ENCODE peak calls at places on chromosome 17, in six cellular contexts. One of them, this sample, is unnamed.

GRCh38 chr17:70947636-70948565 is 778.6 kb downstream of the KCNJ2 start:
- DNase-seq in IMR-90: no peak
- DNase-seq in tibial artery: no peak
- DNase-seq in spleen: no peak
- DNase-seq in transverse colon: no peak
- DNase-seq in psoas muscle: no peak
- DNase-seq in this sample: no peak

GRCh38 chr17:4908711-4909496 is 6.0 kb upstream of the CHRNE start:
- DNase-seq in tibial artery: peak
- DNase-seq in IMR-90: peak
- DNase-seq in spleen: peak
- DNase-seq in transverse colon: peak
- DNase-seq in psoas muscle: peak
- DNase-seq in this sample: peak

GRCh38 chr17:82091264-82092066 is 6.6 kb downstream of the FASN start:
- DNase-seq in IMR-90: no peak
- DNase-seq in spleen: no peak
- DNase-seq in psoas muscle: peak
- DNase-seq in tibial artery: no peak
- DNase-seq in transverse colon: no peak
- DNase-seq in this sample: peak

GRCh38 chr17:27430882-27431491 is 25.3 kb upstream of the KSR1 start:
- DNase-seq in IMR-90: peak
- DNase-seq in tibial artery: no peak
- DNase-seq in transverse colon: peak
- DNase-seq in psoas muscle: peak
- DNase-seq in spleen: no peak
- DNase-seq in this sample: no peak

GRCh38 chr17:38550661-38551060 is 55.1 kb downstream of the SRCIN1 start:
- DNase-seq in spleen: no peak
- DNase-seq in IMR-90: peak
- DNase-seq in psoas muscle: peak
- DNase-seq in transverse colon: no peak
- DNase-seq in tibial artery: no peak
- DNase-seq in this sample: no peak

GRCh38 chr17:530851-531250 is 178.2 kb upstream of the RPH3AL start:
- DNase-seq in tibial artery: no peak
- DNase-seq in IMR-90: no peak
- DNase-seq in psoas muscle: no peak
- DNase-seq in spleen: no peak
- DNase-seq in transverse colon: no peak
- DNase-seq in this sample: no peak

GRCh38 chr17:69609495-69610315 is 195.2 kb downstream of the MAP2K6 start:
- DNase-seq in psoas muscle: no peak
- DNase-seq in spleen: no peak
- DNase-seq in tibial artery: peak
- DNase-seq in transverse colon: no peak
- DNase-seq in IMR-90: peak
- DNase-seq in this sample: no peak

GRCh38 chr17:1022278-1023024 is 25.5 kb downstream of the TIMM22 start:
- DNase-seq in spleen: no peak
- DNase-seq in psoas muscle: no peak
- DNase-seq in tibial artery: peak
- DNase-seq in transverse colon: no peak
- DNase-seq in IMR-90: no peak
- DNase-seq in this sample: no peak

GRCh38 chr17:16377804-16378400 is 3.0 kb upstream of the UBB start:
- DNase-seq in psoas muscle: no peak
- DNase-seq in tibial artery: no peak
- DNase-seq in spleen: no peak
- DNase-seq in transverse colon: no peak
- DNase-seq in IMR-90: peak
- DNase-seq in this sample: no peak

GRCh38 chr17:17812211-17813054 is 24.4 kb downstream of the SREBF1 start:
- DNase-seq in transverse colon: peak
- DNase-seq in IMR-90: peak
- DNase-seq in psoas muscle: peak
- DNase-seq in spleen: peak
- DNase-seq in tibial artery: peak
- DNase-seq in this sample: no peak

GRCh38 chr17:45924332-45924820 is 30.0 kb downstream of the MAPT start:
- DNase-seq in spleen: no peak
- DNase-seq in IMR-90: no peak
- DNase-seq in transverse colon: no peak
- DNase-seq in psoas muscle: no peak
- DNase-seq in tibial artery: no peak
- DNase-seq in this sample: no peak

GRCh38 chr17:37430051-37430591 is 23.4 kb downstream of the TADA2A start:
- DNase-seq in transverse colon: no peak
- DNase-seq in spleen: no peak
- DNase-seq in tibial artery: no peak
- DNase-seq in psoas muscle: no peak
- DNase-seq in IMR-90: peak
- DNase-seq in this sample: no peak

GRCh38 chr17:62724398-62725146 is 83.5 kb downstream of the MARCHF10 start:
- DNase-seq in transverse colon: peak
- DNase-seq in IMR-90: peak
- DNase-seq in spleen: peak
- DNase-seq in tibial artery: no peak
- DNase-seq in psoas muscle: no peak
- DNase-seq in this sample: no peak

GRCh38 chr17:2174471-2175293 is 119.8 kb downstream of the HIC1 start:
- DNase-seq in transverse colon: peak
- DNase-seq in spleen: peak
- DNase-seq in IMR-90: peak
- DNase-seq in tibial artery: peak
- DNase-seq in psoas muscle: peak
- DNase-seq in this sample: no peak

GRCh38 chr17:52648995-52649394 is 490.5 kb upstream of the CA10 start:
- DNase-seq in spleen: no peak
- DNase-seq in transverse colon: peak
- DNase-seq in tibial artery: no peak
- DNase-seq in IMR-90: no peak
- DNase-seq in psoas muscle: no peak
- DNase-seq in this sample: no peak

GRCh38 chr17:38569701-38570512 is 35.8 kb downstream of the SRCIN1 start:
- DNase-seq in psoas muscle: no peak
- DNase-seq in transverse colon: no peak
- DNase-seq in spleen: no peak
- DNase-seq in tibial artery: no peak
- DNase-seq in IMR-90: no peak
- DNase-seq in this sample: no peak

GRCh38 chr17:9218911-9219310 is 197.6 kb downstream of the NTN1 start:
- DNase-seq in psoas muscle: no peak
- DNase-seq in IMR-90: no peak
- DNase-seq in transverse colon: no peak
- DNase-seq in spleen: peak
- DNase-seq in tibial artery: no peak
- DNase-seq in this sample: no peak

GRCh38 chr17:7355053-7355452 is at the start of gene TMEM95:
- DNase-seq in IMR-90: no peak
- DNase-seq in spleen: no peak
- DNase-seq in psoas muscle: no peak
- DNase-seq in transverse colon: peak
- DNase-seq in tibial artery: no peak
- DNase-seq in this sample: no peak

GRCh38 chr17:81310963-81311550 is 15.9 kb upstream of the SLC38A10 start:
- DNase-seq in spleen: no peak
- DNase-seq in IMR-90: no peak
- DNase-seq in tibial artery: no peak
- DNase-seq in transverse colon: no peak
- DNase-seq in psoas muscle: no peak
- DNase-seq in this sample: no peak

GRCh38 chr17:56125830-56126819 is 27.1 kb upstream of the ANKFN1 start:
- DNase-seq in tibial artery: peak
- DNase-seq in psoas muscle: no peak
- DNase-seq in IMR-90: peak
- DNase-seq in spleen: no peak
- DNase-seq in transverse colon: no peak
- DNase-seq in this sample: no peak

GRCh38 chr17:65455972-65456343 is 105.5 kb downstream of the AXIN2 start:
- DNase-seq in psoas muscle: no peak
- DNase-seq in spleen: no peak
- DNase-seq in tibial artery: no peak
- DNase-seq in transverse colon: peak
- DNase-seq in IMR-90: peak
- DNase-seq in this sample: no peak

GRCh38 chr17:13597723-13598347 is 3.9 kb downstream of the HS3ST3A1 start:
- DNase-seq in transverse colon: peak
- DNase-seq in IMR-90: peak
- DNase-seq in tibial artery: no peak
- DNase-seq in psoas muscle: no peak
- DNase-seq in spleen: no peak
- DNase-seq in this sample: no peak

GRCh38 chr17:77529328-77529650 is 388.5 kb downstream of the SEC14L1 start:
- DNase-seq in spleen: no peak
- DNase-seq in tibial artery: no peak
- DNase-seq in transverse colon: no peak
- DNase-seq in psoas muscle: no peak
- DNase-seq in IMR-90: no peak
- DNase-seq in this sample: no peak

GRCh38 chr17:78826426-78826825 is 14.2 kb downstream of the USP36 start:
- DNase-seq in IMR-90: peak
- DNase-seq in spleen: no peak
- DNase-seq in psoas muscle: no peak
- DNase-seq in transverse colon: no peak
- DNase-seq in tibial artery: no peak
- DNase-seq in this sample: no peak

GRCh38 chr17:78826836-78827509 is 13.6 kb downstream of the USP36 start:
- DNase-seq in IMR-90: no peak
- DNase-seq in transverse colon: peak
- DNase-seq in spleen: peak
- DNase-seq in tibial artery: peak
- DNase-seq in psoas muscle: no peak
- DNase-seq in this sample: peak

GRCh38 chr17:78829477-78829876 is 11.1 kb downstream of the USP36 start:
- DNase-seq in IMR-90: no peak
- DNase-seq in psoas muscle: no peak
- DNase-seq in spleen: no peak
- DNase-seq in tibial artery: no peak
- DNase-seq in transverse colon: no peak
- DNase-seq in this sample: no peak

GRCh38 chr17:78825696-78826095 is 14.9 kb downstream of the USP36 start:
- DNase-seq in tibial artery: no peak
- DNase-seq in IMR-90: no peak
- DNase-seq in spleen: peak
- DNase-seq in psoas muscle: no peak
- DNase-seq in transverse colon: no peak
- DNase-seq in this sample: no peak

DNA sequence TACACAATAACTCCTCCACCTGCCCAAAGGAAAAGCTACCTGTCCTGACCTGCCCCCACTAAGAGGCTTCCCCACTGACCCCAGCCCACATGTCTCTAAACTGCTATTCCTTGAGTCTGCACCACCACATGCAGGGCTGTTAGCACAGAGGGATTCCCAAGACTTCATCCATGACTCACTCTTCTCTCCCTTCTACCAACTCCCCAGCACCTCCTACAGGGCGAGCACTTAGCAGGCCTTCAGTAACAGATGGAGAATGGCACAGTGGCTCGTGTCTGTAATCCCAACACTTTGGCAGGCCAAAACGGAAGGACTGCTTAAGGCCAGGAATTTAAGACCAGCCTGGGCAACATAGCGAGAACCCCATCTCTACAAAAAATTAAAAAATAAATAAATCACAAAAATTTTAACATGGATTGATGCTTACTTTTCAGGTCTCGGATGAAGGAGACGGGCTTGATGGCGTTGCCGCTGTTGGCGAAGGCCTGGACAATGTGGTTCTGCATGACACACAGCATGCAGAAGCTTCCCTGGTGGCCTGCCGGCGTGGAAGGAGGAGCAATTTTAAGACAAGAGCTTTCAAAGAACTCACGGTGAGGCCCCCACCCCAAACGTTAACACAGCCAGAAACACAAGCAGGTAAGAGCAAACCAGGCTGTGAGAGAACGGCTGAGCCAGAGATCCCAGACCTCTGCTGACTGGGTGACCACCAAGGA is 12.0 kb downstream of the USP36 start:
- DNase-seq in psoas muscle: no peak
- DNase-seq in transverse colon: no peak
- DNase-seq in spleen: no peak
- DNase-seq in IMR-90: peak
- DNase-seq in tibial artery: no peak
- DNase-seq in this sample: no peak
- TF ChIP-seq CTCF in psoas muscle: no peak
- TF ChIP-seq CTCF in transverse colon: no peak
- TF ChIP-seq CTCF in spleen: no peak
- TF ChIP-seq CTCF in IMR-90: peak
- TF ChIP-seq CTCF in tibial artery: no peak
- TF ChIP-seq CTCF in this sample: peak

GRCh38 chr17:74212913-74213791 is at the start of gene TTYH2:
- DNase-seq in IMR-90: peak
- DNase-seq in tibial artery: peak
- DNase-seq in psoas muscle: peak
- DNase-seq in spleen: peak
- DNase-seq in transverse colon: peak
- DNase-seq in this sample: peak
- TF ChIP-seq CTCF in IMR-90: peak
- TF ChIP-seq CTCF in tibial artery: peak
- TF ChIP-seq CTCF in psoas muscle: peak
- TF ChIP-seq CTCF in spleen: no peak
- TF ChIP-seq CTCF in transverse colon: no peak
- TF ChIP-seq CTCF in this sample: peak

GRCh38 chr17:50659220-50659619 is 24.5 kb downstream of the ABCC3 start:
- DNase-seq in IMR-90: no peak
- DNase-seq in transverse colon: no peak
- DNase-seq in tibial artery: no peak
- DNase-seq in spleen: no peak
- DNase-seq in psoas muscle: no peak
- DNase-seq in this sample: no peak
- TF ChIP-seq CTCF in IMR-90: no peak
- TF ChIP-seq CTCF in transverse colon: no peak
- TF ChIP-seq CTCF in tibial artery: no peak
- TF ChIP-seq CTCF in spleen: no peak
- TF ChIP-seq CTCF in psoas muscle: no peak
- TF ChIP-seq CTCF in this sample: no peak

DNA sequence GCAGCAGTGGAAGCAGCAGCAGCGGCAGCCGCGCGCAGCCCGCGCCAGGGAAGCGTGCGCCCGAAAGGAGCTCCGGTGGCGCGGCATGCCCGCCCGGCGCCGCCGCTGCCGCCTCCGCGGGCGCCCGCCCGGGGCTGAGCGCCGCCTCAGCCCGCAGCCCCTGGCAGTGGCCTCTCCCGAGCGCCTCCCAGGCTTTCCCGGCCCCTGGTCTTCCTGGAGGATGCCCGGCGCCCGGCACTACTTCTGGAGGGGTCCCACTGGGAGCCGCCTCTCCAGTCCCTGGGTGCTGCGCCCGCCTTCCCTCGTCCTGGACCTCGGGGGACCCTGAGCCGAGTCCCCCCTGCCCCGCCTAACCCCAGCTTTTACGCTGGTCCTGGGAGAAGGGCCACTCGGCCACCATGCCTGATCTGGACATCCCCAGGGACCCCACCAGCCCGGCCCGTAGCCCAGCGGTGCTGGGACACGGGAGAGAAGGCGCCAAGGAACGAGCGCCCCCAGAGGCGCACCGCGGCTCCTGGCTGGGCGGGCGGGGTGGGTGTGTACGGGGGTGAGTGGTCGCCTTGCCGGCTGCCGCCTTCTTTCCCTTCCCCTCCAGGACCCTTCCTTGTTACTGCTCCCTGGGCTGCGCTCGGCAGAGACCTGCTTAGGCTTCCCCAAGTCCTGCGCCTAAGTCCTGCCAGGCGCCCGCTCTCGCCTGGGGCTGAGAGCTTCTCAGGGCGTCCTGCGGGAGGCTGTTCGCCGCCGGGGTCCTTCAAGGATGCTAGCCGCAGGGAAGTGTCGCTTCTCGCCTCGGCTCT is 713 bp downstream of the ASIC2 start:
- DNase-seq in tibial artery: no peak
- DNase-seq in transverse colon: peak
- DNase-seq in psoas muscle: peak
- DNase-seq in IMR-90: peak
- DNase-seq in spleen: no peak
- DNase-seq in this sample: no peak
- TF ChIP-seq CTCF in tibial artery: no peak
- TF ChIP-seq CTCF in transverse colon: peak
- TF ChIP-seq CTCF in psoas muscle: peak
- TF ChIP-seq CTCF in IMR-90: peak
- TF ChIP-seq CTCF in spleen: no peak
- TF ChIP-seq CTCF in this sample: no peak